ENCODE peak calls at places on chromosomes 12 and 14, in five cellular contexts. One of them, this sample, is unnamed.

GRCh38 chr14:102616799-102617198 is 24.4 kb downstream of the RCOR1 start:
- DNase-seq in testis: no peak
- DNase-seq in ELF-1: no peak
- DNase-seq in activated naive CD8-positive, alpha-beta T cell treated with anti-CD3 and anti-CD28 coated beads, Interleukin-2, amount 50 U/mL, for 24 hours: no peak
- DNase-seq in choroid plexus epithelial cell: peak
- DNase-seq in this sample: no peak

GRCh38 chr12:124761876-124762275 is 101.8 kb downstream of the SCARB1 start:
- DNase-seq in testis: no peak
- DNase-seq in ELF-1: no peak
- DNase-seq in activated naive CD8-positive, alpha-beta T cell treated with anti-CD3 and anti-CD28 coated beads, Interleukin-2, amount 50 U/mL, for 24 hours: peak
- DNase-seq in choroid plexus epithelial cell: peak
- DNase-seq in this sample: no peak

GRCh38 chr14:35046751-35047536 is 872 bp downstream of the FAM177A1 start:
- DNase-seq in testis: peak
- DNase-seq in ELF-1: no peak
- DNase-seq in activated naive CD8-positive, alpha-beta T cell treated with anti-CD3 and anti-CD28 coated beads, Interleukin-2, amount 50 U/mL, for 24 hours: no peak
- DNase-seq in choroid plexus epithelial cell: peak
- DNase-seq in this sample: no peak

GRCh38 chr12:6450091-6450868 is 1.6 kb upstream of the TAPBPL start:
- DNase-seq in testis: no peak
- DNase-seq in ELF-1: no peak
- DNase-seq in activated naive CD8-positive, alpha-beta T cell treated with anti-CD3 and anti-CD28 coated beads, Interleukin-2, amount 50 U/mL, for 24 hours: peak
- DNase-seq in choroid plexus epithelial cell: no peak
- DNase-seq in this sample: no peak

GRCh38 chr14:35818346-35819115 is 7.6 kb upstream of the BRMS1L start:
- DNase-seq in testis: peak
- DNase-seq in ELF-1: no peak
- DNase-seq in activated naive CD8-positive, alpha-beta T cell treated with anti-CD3 and anti-CD28 coated beads, Interleukin-2, amount 50 U/mL, for 24 hours: no peak
- DNase-seq in choroid plexus epithelial cell: peak
- DNase-seq in this sample: no peak

GRCh38 chr14:61526405-61527312 is 168.7 kb upstream of the HIF1A start:
- DNase-seq in testis: no peak
- DNase-seq in ELF-1: peak
- DNase-seq in activated naive CD8-positive, alpha-beta T cell treated with anti-CD3 and anti-CD28 coated beads, Interleukin-2, amount 50 U/mL, for 24 hours: no peak
- DNase-seq in choroid plexus epithelial cell: no peak
- DNase-seq in this sample: no peak

GRCh38 chr12:3077572-3078081 is 448 bp downstream of the TSPAN9 start:
- DNase-seq in testis: peak
- DNase-seq in ELF-1: no peak
- DNase-seq in activated naive CD8-positive, alpha-beta T cell treated with anti-CD3 and anti-CD28 coated beads, Interleukin-2, amount 50 U/mL, for 24 hours: no peak
- DNase-seq in choroid plexus epithelial cell: peak
- DNase-seq in this sample: no peak

GRCh38 chr14:92460541-92460915 is 53.1 kb upstream of the RIN3 start:
- DNase-seq in testis: peak
- DNase-seq in ELF-1: no peak
- DNase-seq in activated naive CD8-positive, alpha-beta T cell treated with anti-CD3 and anti-CD28 coated beads, Interleukin-2, amount 50 U/mL, for 24 hours: no peak
- DNase-seq in choroid plexus epithelial cell: no peak
- DNase-seq in this sample: no peak

GRCh38 chr14:28879571-28879970 is 113.0 kb downstream of the FOXG1 start:
- DNase-seq in testis: no peak
- DNase-seq in ELF-1: no peak
- DNase-seq in activated naive CD8-positive, alpha-beta T cell treated with anti-CD3 and anti-CD28 coated beads, Interleukin-2, amount 50 U/mL, for 24 hours: no peak
- DNase-seq in choroid plexus epithelial cell: no peak
- DNase-seq in this sample: no peak

GRCh38 chr12:98896938-98897337 is 251.8 kb downstream of the APAF1 start:
- DNase-seq in testis: no peak
- DNase-seq in ELF-1: peak
- DNase-seq in activated naive CD8-positive, alpha-beta T cell treated with anti-CD3 and anti-CD28 coated beads, Interleukin-2, amount 50 U/mL, for 24 hours: no peak
- DNase-seq in choroid plexus epithelial cell: peak
- DNase-seq in this sample: no peak

GRCh38 chr12:109111775-109112491 is 4.5 kb upstream of the ACACB start:
- DNase-seq in testis: peak
- DNase-seq in ELF-1: peak
- DNase-seq in activated naive CD8-positive, alpha-beta T cell treated with anti-CD3 and anti-CD28 coated beads, Interleukin-2, amount 50 U/mL, for 24 hours: peak
- DNase-seq in choroid plexus epithelial cell: peak
- DNase-seq in this sample: peak

GRCh38 chr14:33676135-33676566 is 274.7 kb downstream of the EGLN3 start:
- DNase-seq in testis: peak
- DNase-seq in ELF-1: peak
- DNase-seq in activated naive CD8-positive, alpha-beta T cell treated with anti-CD3 and anti-CD28 coated beads, Interleukin-2, amount 50 U/mL, for 24 hours: no peak
- DNase-seq in choroid plexus epithelial cell: peak
- DNase-seq in this sample: peak

GRCh38 chr14:75277796-75278421 is 719 bp upstream of the FOS start:
- DNase-seq in testis: no peak
- DNase-seq in ELF-1: no peak
- DNase-seq in activated naive CD8-positive, alpha-beta T cell treated with anti-CD3 and anti-CD28 coated beads, Interleukin-2, amount 50 U/mL, for 24 hours: no peak
- DNase-seq in choroid plexus epithelial cell: no peak
- DNase-seq in this sample: no peak

GRCh38 chr12:100058482-100059029 is 73.8 kb upstream of the ANKS1B start:
- DNase-seq in testis: no peak
- DNase-seq in ELF-1: no peak
- DNase-seq in activated naive CD8-positive, alpha-beta T cell treated with anti-CD3 and anti-CD28 coated beads, Interleukin-2, amount 50 U/mL, for 24 hours: no peak
- DNase-seq in choroid plexus epithelial cell: peak
- DNase-seq in this sample: no peak

This sample was measured in substantia nigra.